ENCODE peak calls at places on chromosomes 7 and 10, in nine cellular contexts. X, P, L, N, G, E, R, O and S are unnamed samples.

GRCh38 chr10:43905502-43906236 is 257.0 kb upstream of the ZNF32 start:
- DNase-seq in X (no peak), P (peak), L (peak), N (no peak), G (no peak), E (no peak), R (peak), O (no peak), S (no peak)

GRCh38 chr10:124996127-124996853 is 54.4 kb downstream of the ZRANB1 start:
- DNase-seq in X (peak), P (peak), L (no peak), N (no peak), G (no peak), E (peak), R (no peak), O (no peak), S (no peak)

GRCh38 chr10:132905661-132906060 is 36.7 kb downstream of the CFAP46 start:
- DNase-seq in X (no peak), P (no peak), L (no peak), N (no peak), G (no peak), E (peak), R (no peak), O (no peak), S (no peak)

GRCh38 chr7:123155571-123155970 is 44.2 kb downstream of the SLC13A1 start:
- DNase-seq in X (no peak), P (no peak), L (no peak), N (no peak), G (no peak), E (no peak), R (no peak), O (no peak), S (no peak)

GRCh38 chr7:66219805-66220204 is 14.7 kb downstream of the TPST1 start:
- DNase-seq in X (no peak), P (no peak), L (no peak), N (no peak), G (no peak), E (no peak), R (no peak), O (no peak), S (no peak)

GRCh38 chr10:33270971-33271370 is 63.5 kb downstream of the NRP1 start:
- DNase-seq in X (no peak), P (no peak), L (no peak), N (no peak), G (no peak), E (no peak), R (no peak), O (no peak), S (no peak)

GRCh38 chr7:101365956-101366355 is 3.3 kb downstream of the COL26A1 start:
- DNase-seq in X (no peak), P (no peak), L (no peak), N (no peak), G (no peak), E (no peak), R (no peak), O (no peak), S (no peak)

GRCh38 chr7:47582748-47583740 is 1.1 kb upstream of the TNS3 start:
- DNase-seq in X (no peak), P (no peak), L (peak), N (no peak), G (no peak), E (no peak), R (no peak), O (no peak), S (no peak)

GRCh38 chr10:79090134-79090803 is 21.5 kb downstream of the ZMIZ1 start:
- DNase-seq in X (no peak), P (no peak), L (peak), N (no peak), G (no peak), E (no peak), R (peak), O (no peak), S (no peak)

GRCh38 chr7:77940647-77941046 is 142.1 kb downstream of the PHTF2 start:
- DNase-seq in X (no peak), P (no peak), L (peak), N (peak), G (peak), E (no peak), R (peak), O (no peak), S (peak)

GRCh38 chr10:132458595-132459251 is 61.7 kb downstream of the PWWP2B start:
- DNase-seq in X (peak), P (peak), L (peak), N (no peak), G (peak), E (peak), R (peak), O (peak), S (peak)

GRCh38 chr10:132967540-132967939 is 25.2 kb upstream of the CFAP46 start:
- DNase-seq in X (no peak), P (peak), L (no peak), N (no peak), G (no peak), E (peak), R (no peak), O (no peak), S (no peak)

GRCh38 chr10:49365675-49366415 is 30.0 kb downstream of the DRGX start:
- DNase-seq in X (peak), P (no peak), L (no peak), N (no peak), G (peak), E (no peak), R (no peak), O (no peak), S (no peak)

GRCh38 chr10:14953452-14954000 is 370 bp downstream of the DCLRE1C start:
- DNase-seq in X (no peak), P (no peak), L (peak), N (peak), G (peak), E (peak), R (peak), O (peak), S (no peak)

GRCh38 chr7:15932318-15932717 is 245.8 kb upstream of the MEOX2 start:
- DNase-seq in X (no peak), P (no peak), L (no peak), N (no peak), G (peak), E (no peak), R (no peak), O (no peak), S (no peak)

GRCh38 chr10:47022311-47023131 is 111.3 kb downstream of the PTPN20 start:
- DNase-seq in X (peak), P (no peak), L (no peak), N (no peak), G (no peak), E (peak), R (no peak), O (no peak), S (no peak)

GRCh38 chr7:128042027-128042426 is 10.8 kb upstream of the LRRC4 start:
- DNase-seq in X (no peak), P (no peak), L (no peak), N (no peak), G (no peak), E (no peak), R (no peak), O (no peak), S (peak)

GRCh38 chr10:79436066-79436849 is 9.2 kb downstream of the ZCCHC24 start:
- DNase-seq in X (no peak), P (peak), L (no peak), N (no peak), G (no peak), E (peak), R (no peak), O (no peak), S (no peak)

GRCh38 chr10:91022924-91023707 is 102.2 kb upstream of the ANKRD1 start:
- DNase-seq in X (no peak), P (no peak), L (peak), N (no peak), G (no peak), E (no peak), R (peak), O (no peak), S (no peak)

GRCh38 chr10:68697106-68697505 is 23.9 kb upstream of the CCAR1 start:
- DNase-seq in X (no peak), P (no peak), L (peak), N (no peak), G (no peak), E (no peak), R (no peak), O (no peak), S (no peak)

GRCh38 chr10:133509700-133510099 is 17.5 kb upstream of the CYP2E1 start:
- DNase-seq in X (no peak), P (no peak), L (no peak), N (no peak), G (no peak), E (no peak), R (no peak), O (no peak), S (no peak)

GRCh38 chr7:5610500-5611186 is 170.8 kb downstream of the RNF216 start:
- DNase-seq in X (no peak), P (no peak), L (no peak), N (no peak), G (no peak), E (no peak), R (no peak), O (no peak), S (no peak)

GRCh38 chr7:140213684-140214074 is 36.9 kb upstream of the KDM7A start:
- DNase-seq in X (no peak), P (no peak), L (peak), N (no peak), G (no peak), E (no peak), R (no peak), O (no peak), S (no peak)

GRCh38 chr7:5077740-5078139 is 32.1 kb downstream of the RBAK start:
- DNase-seq in X (no peak), P (no peak), L (peak), N (no peak), G (no peak), E (no peak), R (no peak), O (no peak), S (no peak)

GRCh38 chr10:105413997-105414396 is 772.9 kb downstream of the SORCS3 start:
- DNase-seq in X (no peak), P (no peak), L (no peak), N (no peak), G (no peak), E (no peak), R (no peak), O (no peak), S (no peak)

GRCh38 chr7:98354511-98355249 is 46.2 kb downstream of the BAIAP2L1 start:
- DNase-seq in X (no peak), P (no peak), L (peak), N (no peak), G (no peak), E (no peak), R (peak), O (no peak), S (no peak)

GRCh38 chr7:117048854-117049321 is 95.6 kb downstream of the ST7 start:
- DNase-seq in X (no peak), P (no peak), L (no peak), N (no peak), G (no peak), E (no peak), R (no peak), O (no peak), S (no peak)

GRCh38 chr10:32795598-32796183 is 162.3 kb downstream of the ITGB1 start:
- DNase-seq in X (no peak), P (no peak), L (peak), N (no peak), G (peak), E (no peak), R (peak), O (no peak), S (no peak)

GRCh38 chr10:111837985-111838384 is 345.6 kb downstream of the GPAM start:
- DNase-seq in X (no peak), P (no peak), L (no peak), N (no peak), G (peak), E (no peak), R (no peak), O (no peak), S (no peak)

GRCh38 chr10:22316286-22317120 is at the start of gene COMMD3:
- DNase-seq in X (peak), P (peak), L (peak), N (peak), G (peak), E (peak), R (peak), O (peak), S (peak)
- TF ChIP-seq CTCF in X (no peak), P (no peak), L (no peak), N (no peak), G (no peak), E (no peak), R (no peak), O (no peak), S (no peak)

DNA sequence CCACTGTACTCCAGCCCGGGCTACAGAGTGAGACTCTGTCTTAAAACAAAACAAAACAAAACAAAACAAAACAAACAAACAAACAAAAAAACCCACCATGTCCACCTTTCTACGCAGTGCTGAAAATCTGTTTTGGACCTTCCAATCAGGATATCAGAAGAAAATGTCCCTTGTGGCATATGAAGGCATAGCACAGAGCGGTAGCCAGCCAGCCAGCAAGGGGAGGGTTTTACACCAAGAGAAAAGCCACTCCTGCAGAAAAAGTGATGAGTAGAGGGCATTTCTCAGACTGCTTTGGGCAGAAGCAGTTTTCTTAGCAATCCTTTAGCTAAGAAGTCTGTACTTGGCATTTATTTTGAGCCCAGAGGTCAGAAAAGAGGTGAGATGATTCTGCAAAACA is 612.2 kb downstream of the TYW1 start:
- DNase-seq in X (no peak), P (no peak), L (no peak), N (no peak), G (no peak), E (no peak), R (no peak), O (no peak), S (no peak)
- TF ChIP-seq CTCF in X (no peak), P (no peak), L (no peak), N (no peak), G (no peak), E (no peak), R (no peak), O (no peak), S (peak)

GRCh38 chr10:84541289-84541637 is 212.9 kb downstream of the CCSER2 start:
- DNase-seq in X (no peak), P (no peak), L (no peak), N (no peak), G (peak), E (no peak), R (no peak), O (no peak), S (no peak)
- TF ChIP-seq CTCF in X (no peak), P (peak), L (no peak), N (peak), G (peak), E (no peak), R (no peak), O (no peak), S (no peak)

GRCh38 chr7:149028346-149029109 is at the start of gene PDIA4:
- DNase-seq in X (peak), P (peak), L (peak), N (peak), G (peak), E (peak), R (peak), O (peak), S (peak)
- TF ChIP-seq CTCF in X (no peak), P (no peak), L (peak), N (peak), G (no peak), E (peak), R (no peak), O (peak), S (peak)

GRCh38 chr10:113027230-113027573 is 77.2 kb downstream of the TCF7L2 start:
- DNase-seq in X (no peak), P (no peak), L (peak), N (no peak), G (no peak), E (no peak), R (no peak), O (no peak), S (no peak)

GRCh38 chr10:113024930-113025329 is 74.9 kb downstream of the TCF7L2 start:
- DNase-seq in X (no peak), P (no peak), L (no peak), N (no peak), G (no peak), E (no peak), R (no peak), O (no peak), S (no peak)

GRCh38 chr10:113025487-113025886 is 75.4 kb downstream of the TCF7L2 start:
- DNase-seq in X (no peak), P (no peak), L (no peak), N (no peak), G (no peak), E (no peak), R (no peak), O (no peak), S (no peak)

GRCh38 chr10:113027574-113028392 is 77.7 kb downstream of the TCF7L2 start:
- DNase-seq in X (no peak), P (no peak), L (no peak), N (no peak), G (peak), E (no peak), R (no peak), O (no peak), S (peak)

GRCh38 chr10:113026679-113027078 is 76.6 kb downstream of the TCF7L2 start:
- DNase-seq in X (no peak), P (no peak), L (peak), N (peak), G (no peak), E (no peak), R (no peak), O (no peak), S (no peak)
- TF ChIP-seq CTCF in X (no peak), P (no peak), L (no peak), N (no peak), G (no peak), E (no peak), R (no peak), O (no peak), S (no peak)

GRCh38 chr7:36224916-36225858 is 72.1 kb downstream of the EEPD1 start:
- DNase-seq in X (no peak), P (no peak), L (peak), N (no peak), G (peak), E (no peak), R (peak), O (no peak), S (no peak)
- TF ChIP-seq CTCF in X (no peak), P (no peak), L (no peak), N (peak), G (peak), E (no peak), R (no peak), O (no peak), S (no peak)

DNA sequence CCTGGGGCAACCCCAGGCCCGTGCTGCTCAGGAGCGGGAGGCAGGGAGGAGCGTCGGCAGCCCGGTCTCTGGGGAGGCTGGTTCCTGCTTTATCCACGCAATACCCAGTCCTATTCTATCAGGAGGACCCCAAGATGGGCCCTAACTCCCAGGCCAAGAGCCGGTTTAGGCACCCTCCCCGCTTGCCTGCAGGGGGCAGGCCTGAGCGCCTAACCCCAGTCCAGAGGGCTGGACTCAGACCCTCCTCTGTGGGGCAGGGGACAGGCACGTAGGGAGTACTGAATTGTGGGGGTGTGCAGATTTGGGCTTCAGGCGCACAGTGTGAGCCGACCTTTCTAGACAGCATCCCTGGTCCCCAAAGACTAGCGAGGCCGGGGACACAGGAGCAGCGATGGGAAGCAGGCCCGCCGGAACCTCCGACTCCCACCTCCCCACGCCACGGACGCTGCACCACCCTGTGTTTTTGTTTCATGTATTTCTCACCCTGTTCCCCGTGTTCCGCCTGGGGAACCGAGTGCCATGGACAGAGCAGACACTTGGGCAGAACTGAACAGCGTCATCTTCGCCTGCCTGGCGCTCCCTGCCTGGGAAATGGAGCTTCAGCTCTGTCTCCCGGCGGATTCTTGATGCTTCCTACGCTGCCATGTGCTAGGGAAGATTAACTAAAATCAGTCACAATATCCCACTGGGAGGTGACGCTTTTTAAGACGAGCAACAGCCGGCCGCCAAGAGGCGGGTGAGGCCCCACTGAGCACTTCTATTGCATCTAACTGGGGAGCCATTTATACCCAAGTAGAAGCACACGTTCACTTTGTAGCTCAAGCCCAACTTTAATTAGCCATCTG is 5.3 kb downstream of the NUDT1 start:
- DNase-seq in X (no peak), P (no peak), L (peak), N (no peak), G (peak), E (no peak), R (no peak), O (no peak), S (peak)
- TF ChIP-seq CTCF in X (peak), P (peak), L (peak), N (peak), G (peak), E (peak), R (peak), O (peak), S (peak)

DNA sequence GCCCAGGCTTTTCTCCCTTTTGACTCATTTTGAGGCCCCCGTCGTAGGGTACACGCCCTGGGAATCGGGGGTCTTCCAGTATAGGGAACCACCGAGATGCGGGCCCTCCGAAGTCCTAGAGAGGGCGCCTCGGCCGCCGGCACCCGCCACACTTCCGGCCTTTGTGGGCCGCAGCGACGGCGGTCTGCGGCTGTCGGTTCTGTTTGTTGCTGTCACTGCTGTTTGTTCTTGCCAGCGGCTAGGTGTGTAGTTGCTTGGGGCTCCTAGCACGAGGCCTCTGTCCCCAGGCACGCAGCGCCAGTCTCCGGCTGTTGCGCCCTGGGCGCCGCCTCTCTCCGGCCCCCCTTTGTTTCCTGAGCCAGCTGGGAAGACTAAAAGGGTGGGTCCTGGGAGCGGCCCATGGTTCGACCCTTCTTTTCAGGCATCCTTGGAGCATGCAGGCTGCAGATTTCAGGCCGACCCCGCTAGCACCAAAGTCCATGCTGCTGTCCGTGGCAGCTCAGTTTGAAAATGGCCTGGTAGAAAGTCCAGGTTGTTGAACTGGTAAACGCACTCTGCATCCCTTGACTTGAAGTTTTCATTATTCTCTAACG is 17.8 kb upstream of the ZKSCAN1 start:
- DNase-seq in X (peak), P (peak), L (peak), N (no peak), G (peak), E (no peak), R (peak), O (no peak), S (no peak)
- TF ChIP-seq CTCF in X (no peak), P (peak), L (peak), N (peak), G (no peak), E (peak), R (peak), O (peak), S (no peak)

DNA sequence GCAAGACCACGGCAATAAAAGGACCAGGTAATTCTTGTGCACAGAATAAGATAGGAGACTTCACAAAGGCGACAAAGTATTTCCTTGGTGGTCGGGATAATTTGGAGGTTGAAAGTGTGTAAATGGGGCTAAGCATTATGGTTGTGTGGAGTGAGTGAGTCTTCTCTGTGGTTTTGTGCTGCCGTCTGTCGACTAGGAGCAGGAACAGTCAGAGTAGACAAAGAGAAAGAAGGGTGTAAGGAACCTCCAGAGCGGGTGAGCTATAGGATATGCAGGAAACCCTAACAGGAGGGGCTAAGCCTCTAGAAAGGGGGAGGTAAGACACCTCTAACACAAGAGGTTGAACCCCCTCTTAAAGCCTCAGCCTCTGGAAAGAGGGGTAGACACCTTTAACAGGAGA is 201.6 kb downstream of the SH2D4B start:
- DNase-seq in X (no peak), P (no peak), L (no peak), N (no peak), G (no peak), E (no peak), R (no peak), O (no peak), S (no peak)
- TF ChIP-seq CTCF in X (no peak), P (no peak), L (no peak), N (no peak), G (no peak), E (no peak), R (no peak), O (no peak), S (no peak)